ENCODE peak calls at places on chromosome 7, in nine cellular contexts. G is transverse colon, Y is HL-60, K is endothelial cell, R is tibial nerve, S is nephron progenitor cell, A is fibroblast of the aortic adventitia, Q is tibial artery, I is neural progenitor cell. P is an unnamed sample.

GRCh38 chr7:741191-741671 is 14.2 kb upstream of the PRKAR1B start:
- DNase-seq in Q (no peak), A (no peak), R (no peak), K (no peak), I (no peak), Y (no peak), G (no peak), S (no peak), P (no peak)

GRCh38 chr7:157404845-157405481 is 68.2 kb downstream of the DNAJB6 start:
- DNase-seq in R (no peak), Q (no peak), G (no peak), Y (peak; percentile 51), K (no peak), A (peak; percentile 91), S (no peak), I (no peak), P (peak; percentile 94)

GRCh38 chr7:17646181-17646956 is 293.9 kb downstream of the SNX13 start:
- DNase-seq in Q (no peak), S (no peak), I (no peak), A (peak; percentile 81), R (no peak), K (no peak), G (no peak), Y (no peak), P (peak; percentile 75)

GRCh38 chr7:142894886-142895593 is 9.5 kb upstream of the TRPV6 start:
- DNase-seq in R (no peak), K (no peak), A (no peak), Y (no peak), G (no peak), Q (no peak), S (no peak), I (no peak), P (no peak)

GRCh38 chr7:94375713-94376112 is 19.0 kb upstream of the COL1A2 start:
- DNase-seq in G (no peak), A (peak; percentile 99), R (peak; percentile 41), S (no peak), Y (no peak), K (no peak), I (no peak), Q (no peak), P (peak; percentile 99)

GRCh38 chr7:20862554-20862953 is 75.9 kb upstream of the SP8 start:
- DNase-seq in G (no peak), I (no peak), Q (no peak), R (no peak), Y (no peak), K (no peak), S (no peak), A (no peak), P (no peak)

GRCh38 chr7:376306-376969 is 86.5 kb downstream of the FOXL3 start:
- DNase-seq in K (peak; percentile 9), S (no peak), I (no peak), G (peak; percentile 5), R (no peak), Y (no peak), A (no peak), Q (peak; percentile 10), P (no peak)

GRCh38 chr7:141946874-141947273 is at the start of gene CLEC5A:
- DNase-seq in R (no peak), Q (no peak), K (no peak), I (no peak), A (no peak), Y (peak; percentile 60), G (no peak), S (no peak), P (no peak)

GRCh38 chr7:102451371-102452054 is 13.2 kb downstream of the ALKBH4 start:
- DNase-seq in R (no peak), S (peak; percentile 63), Q (no peak), Y (no peak), A (no peak), I (peak; percentile 83), G (no peak), K (no peak), P (no peak)

GRCh38 chr7:54664235-54665228 is 94.5 kb downstream of the SEC61G start:
- DNase-seq in G (peak; percentile 72), K (peak; percentile 83), A (peak; percentile 1), S (peak; percentile 85), Y (peak; percentile 7), R (no peak), I (peak; percentile 88), Q (no peak), P (peak; percentile 39)

GRCh38 chr7:28280516-28280915 is 99.9 kb upstream of the JAZF1 start:
- DNase-seq in A (no peak), K (no peak), I (peak; percentile 60), S (no peak), Y (no peak), G (no peak), Q (no peak), R (no peak), P (no peak)

GRCh38 chr7:90788057-90788456 is 191.9 kb downstream of the CDK14 start:
- DNase-seq in I (peak; percentile 3), G (no peak), K (no peak), Q (no peak), R (no peak), Y (no peak), S (no peak), A (peak; percentile 50), P (no peak)

GRCh38 chr7:26295015-26295414 is 3.4 kb downstream of the SNX10 start:
- DNase-seq in K (no peak), Y (no peak), G (no peak), A (no peak), S (no peak), I (no peak), Q (no peak), R (no peak), P (no peak)

GRCh38 chr7:3087243-3087642 is 43.6 kb upstream of the CARD11 start:
- DNase-seq in G (no peak), Q (no peak), I (peak; percentile 11), Y (no peak), R (no peak), K (no peak), S (no peak), A (no peak), P (peak; percentile 12)

GRCh38 chr7:66505009-66505408 is 123.7 kb upstream of the KCTD7 start:
- DNase-seq in A (no peak), S (no peak), K (no peak), Y (no peak), I (no peak), G (no peak), Q (no peak), R (no peak), P (no peak)

GRCh38 chr7:23168111-23168885 is 13.6 kb upstream of the NUP42 start:
- DNase-seq in I (no peak), Q (no peak), K (no peak), G (no peak), A (no peak), Y (no peak), R (no peak), S (no peak), P (no peak)

GRCh38 chr7:159007308-159008054 is 137.2 kb downstream of the VIPR2 start:
- DNase-seq in K (no peak), Q (no peak), I (no peak), Y (no peak), G (no peak), S (no peak), A (no peak), R (no peak), P (no peak)

GRCh38 chr7:46363688-46364087 is 442.6 kb upstream of the IGFBP3 start:
- DNase-seq in A (no peak), R (no peak), Q (no peak), Y (no peak), G (no peak), K (no peak), I (peak; percentile 32), S (no peak), P (no peak)

GRCh38 chr7:136914016-136914415 is 45.6 kb downstream of the CHRM2 start:
- DNase-seq in S (no peak), G (no peak), K (no peak), I (no peak), R (no peak), Q (no peak), A (no peak), Y (no peak), P (no peak)

GRCh38 chr7:20798081-20798693 is 11.5 kb upstream of the SP8 start:
- DNase-seq in Q (no peak), Y (no peak), I (peak; percentile 89), G (peak; percentile 69), R (no peak), K (no peak), A (no peak), S (peak; percentile 63), P (no peak)

GRCh38 chr7:157427811-157428553 is 91.2 kb downstream of the DNAJB6 start:
- DNase-seq in I (no peak), Q (no peak), Y (no peak), R (no peak), A (no peak), S (no peak), K (no peak), G (no peak), P (no peak)

GRCh38 chr7:99408347-99409191 is at the start of the genes BUD31 and PDAP1:
- DNase-seq in S (peak; percentile 89), A (peak; percentile 96), I (peak; percentile 96), G (peak; percentile 93), Q (peak; percentile 91), R (peak; percentile 94), Y (peak; percentile 93), K (peak; percentile 86), P (peak; percentile 97)
- TF ChIP-seq CTCF in S (no peak), A (no peak), I (peak; percentile 17), G (no peak), Q (no peak), R (peak; percentile 77), Y (no peak), K (no peak), P (no peak)

GRCh38 chr7:51789494-51789893 is 472.9 kb upstream of the COBL start:
- DNase-seq in A (no peak), G (no peak), Y (no peak), S (no peak), Q (no peak), I (peak; percentile 39), K (no peak), R (no peak), P (no peak)
- TF ChIP-seq CTCF in A (no peak), G (no peak), Y (no peak), S (peak; percentile 21), Q (no peak), I (peak; percentile 67), K (no peak), R (no peak), P (no peak)

DNA sequence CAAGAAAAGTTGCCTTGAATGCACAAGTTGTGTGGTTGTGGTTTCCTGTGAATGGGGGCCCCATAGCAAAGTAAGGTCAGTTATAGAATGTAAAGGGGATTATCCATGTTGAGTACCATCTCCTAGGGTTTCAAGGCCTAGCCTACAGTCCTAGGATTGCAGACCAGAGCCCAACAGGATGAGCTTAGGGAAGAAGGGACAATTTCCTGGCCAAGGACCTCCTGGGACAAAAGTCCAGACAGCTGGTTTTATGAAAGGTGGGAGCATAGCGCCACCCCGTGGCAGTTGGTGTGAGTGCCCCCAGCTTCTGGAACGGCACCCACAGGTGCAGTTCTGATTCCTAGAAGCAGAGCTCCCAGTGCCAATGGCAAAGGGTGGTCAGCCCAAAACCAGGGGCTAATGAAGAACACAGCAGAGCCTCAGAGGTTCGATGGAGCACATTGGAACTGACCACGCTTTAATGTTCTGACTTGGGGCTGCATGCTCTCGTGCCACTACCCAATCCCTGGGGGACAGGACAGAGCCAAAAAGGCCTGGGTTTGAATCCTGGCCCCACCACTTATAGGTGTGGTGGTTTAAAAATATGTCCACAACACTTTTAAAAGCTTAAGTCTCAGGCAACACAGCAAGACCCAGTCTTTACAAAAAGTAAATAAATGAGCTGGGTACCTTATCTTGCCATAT is 25.8 kb upstream of the TMEM120A start:
- DNase-seq in A (peak; percentile 65), G (peak; percentile 83), Y (peak; percentile 64), Q (peak; percentile 69), K (peak; percentile 70), S (peak; percentile 78), I (peak; percentile 84), R (peak; percentile 75), P (peak; percentile 73)
- TF ChIP-seq CTCF in A (peak; percentile 87), G (peak; percentile 75), Y (peak; percentile 79), Q (peak; percentile 84), K (peak; percentile 88), S (peak; percentile 85), I (peak; percentile 92), R (peak; percentile 91), P (peak; percentile 85)

GRCh38 chr7:7098280-7098818 is 84.0 kb upstream of the C1GALT1 start:
- DNase-seq in Q (no peak), K (no peak), R (no peak), I (no peak), S (no peak), G (no peak), A (no peak), Y (no peak), P (no peak)
- TF ChIP-seq CTCF in Q (no peak), K (no peak), R (no peak), I (no peak), S (no peak), G (no peak), A (no peak), Y (no peak), P (no peak)